ENCODE peak calls at places on chromosome X, in seven cellular contexts. One of them, this sample, is unnamed. For H3K4me1, the result is how much of the 10 kb centered on the place peaks cover.

GRCh38 chrX:132489256-132490085 is 633 bp upstream of the MBNL3 start:
- DNase-seq in testis: peak
- DNase-seq in tibial nerve: peak
- DNase-seq in vagina: no peak
- DNase-seq in colonic mucosa: peak
- DNase-seq in thoracic aorta: no peak
- DNase-seq in suprapubic skin: peak
- DNase-seq in this sample: peak

GRCh38 chrX:74372272-74372671 is 49.0 kb upstream of the SLC16A2 start:
- DNase-seq in colonic mucosa: no peak
- DNase-seq in suprapubic skin: no peak
- DNase-seq in thoracic aorta: no peak
- DNase-seq in vagina: no peak
- DNase-seq in testis: no peak
- DNase-seq in tibial nerve: no peak
- DNase-seq in this sample: no peak

GRCh38 chrX:920234-920799 is 289.7 kb downstream of the SHOX start:
- DNase-seq in colonic mucosa: no peak
- DNase-seq in thoracic aorta: no peak
- DNase-seq in suprapubic skin: no peak
- DNase-seq in vagina: no peak
- DNase-seq in testis: no peak
- DNase-seq in tibial nerve: peak
- DNase-seq in this sample: peak

GRCh38 chrX:47176101-47176740 is 17.4 kb upstream of the UBA1 start:
- DNase-seq in colonic mucosa: no peak
- DNase-seq in tibial nerve: no peak
- DNase-seq in vagina: no peak
- DNase-seq in testis: no peak
- DNase-seq in thoracic aorta: no peak
- DNase-seq in suprapubic skin: peak
- DNase-seq in this sample: no peak

GRCh38 chrX:36160056-36160455 is 240.5 kb downstream of the CFAP47 start:
- DNase-seq in thoracic aorta: no peak
- DNase-seq in vagina: no peak
- DNase-seq in colonic mucosa: no peak
- DNase-seq in testis: no peak
- DNase-seq in tibial nerve: no peak
- DNase-seq in suprapubic skin: no peak
- DNase-seq in this sample: no peak

GRCh38 chrX:153804100-153804595 is 9.7 kb downstream of the SSR4 start:
- DNase-seq in thoracic aorta: no peak
- DNase-seq in colonic mucosa: no peak
- DNase-seq in tibial nerve: no peak
- DNase-seq in suprapubic skin: no peak
- DNase-seq in testis: no peak
- DNase-seq in vagina: no peak
- DNase-seq in this sample: no peak

GRCh38 chrX:124719060-124719459 is 372.7 kb downstream of the SH2D1A start:
- DNase-seq in thoracic aorta: no peak
- DNase-seq in tibial nerve: no peak
- DNase-seq in suprapubic skin: no peak
- DNase-seq in colonic mucosa: no peak
- DNase-seq in vagina: no peak
- DNase-seq in testis: no peak
- DNase-seq in this sample: no peak

GRCh38 chrX:27660878-27661277 is 70.7 kb downstream of the DCAF8L2 start:
- DNase-seq in suprapubic skin: no peak
- DNase-seq in testis: no peak
- DNase-seq in vagina: no peak
- DNase-seq in colonic mucosa: no peak
- DNase-seq in thoracic aorta: no peak
- DNase-seq in tibial nerve: no peak
- DNase-seq in this sample: no peak

GRCh38 chrX:15761564-15762191 is 23.6 kb downstream of the CA5B start:
- DNase-seq in thoracic aorta: no peak
- DNase-seq in testis: peak
- DNase-seq in suprapubic skin: no peak
- DNase-seq in tibial nerve: peak
- DNase-seq in colonic mucosa: peak
- DNase-seq in vagina: no peak
- DNase-seq in this sample: no peak

DNA sequence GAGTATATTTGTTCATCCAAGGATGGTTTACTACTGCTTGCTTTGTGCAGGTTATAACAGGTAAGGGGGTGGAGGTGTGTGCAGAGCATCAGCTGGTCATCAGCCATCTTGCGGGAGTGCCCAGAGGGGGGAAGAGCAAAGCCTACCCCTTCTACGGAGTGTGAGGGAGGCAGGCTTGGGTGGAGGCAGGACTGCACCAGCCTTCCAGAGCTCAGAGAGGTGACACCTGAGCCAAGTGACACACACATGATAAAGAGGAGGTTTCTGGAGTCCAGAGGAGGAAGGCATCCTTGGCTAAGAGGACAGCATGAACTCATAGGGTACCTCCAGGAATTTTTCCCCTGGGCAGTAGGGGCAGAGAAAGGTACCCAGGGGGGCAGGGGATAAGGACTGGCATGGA is 126.6 kb downstream of the TBL1X start:
- DNase-seq in tibial nerve: no peak
- DNase-seq in vagina: peak
- DNase-seq in colonic mucosa: no peak
- DNase-seq in thoracic aorta: no peak
- DNase-seq in testis: no peak
- DNase-seq in suprapubic skin: no peak
- DNase-seq in this sample: no peak
- H3K4me1 ChIP-seq in tibial nerve: under half
- H3K4me1 ChIP-seq in vagina: under half
- H3K4me1 ChIP-seq in colonic mucosa: under half
- H3K4me1 ChIP-seq in thoracic aorta: under half
- H3K4me1 ChIP-seq in testis: under half
- H3K4me1 ChIP-seq in suprapubic skin: under half
- H3K4me1 ChIP-seq in this sample: under half

GRCh38 chrX:45619290-45619689 is 418.6 kb upstream of the DIPK2B start:
- DNase-seq in thoracic aorta: no peak
- DNase-seq in testis: no peak
- DNase-seq in suprapubic skin: no peak
- DNase-seq in vagina: no peak
- DNase-seq in tibial nerve: no peak
- DNase-seq in colonic mucosa: no peak
- DNase-seq in this sample: no peak

GRCh38 chrX:45623266-45623665 is 422.6 kb upstream of the DIPK2B start:
- DNase-seq in colonic mucosa: no peak
- DNase-seq in tibial nerve: no peak
- DNase-seq in testis: no peak
- DNase-seq in vagina: no peak
- DNase-seq in suprapubic skin: no peak
- DNase-seq in thoracic aorta: no peak
- DNase-seq in this sample: no peak

GRCh38 chrX:45621356-45622041 is 420.8 kb upstream of the DIPK2B start:
- DNase-seq in tibial nerve: no peak
- DNase-seq in vagina: no peak
- DNase-seq in colonic mucosa: no peak
- DNase-seq in thoracic aorta: no peak
- DNase-seq in suprapubic skin: no peak
- DNase-seq in testis: no peak
- DNase-seq in this sample: no peak

GRCh38 chrX:45622042-45622423 is 421.4 kb upstream of the DIPK2B start:
- DNase-seq in tibial nerve: no peak
- DNase-seq in testis: no peak
- DNase-seq in vagina: no peak
- DNase-seq in thoracic aorta: no peak
- DNase-seq in colonic mucosa: no peak
- DNase-seq in suprapubic skin: no peak
- DNase-seq in this sample: no peak

GRCh38 chrX:45622538-45622937 is 421.9 kb upstream of the DIPK2B start:
- DNase-seq in vagina: no peak
- DNase-seq in suprapubic skin: no peak
- DNase-seq in testis: no peak
- DNase-seq in thoracic aorta: no peak
- DNase-seq in colonic mucosa: no peak
- DNase-seq in tibial nerve: no peak
- DNase-seq in this sample: no peak
- H3K27ac ChIP-seq in vagina: peak
- H3K27ac ChIP-seq in suprapubic skin: peak
- H3K27ac ChIP-seq in testis: no peak
- H3K27ac ChIP-seq in thoracic aorta: peak
- H3K27ac ChIP-seq in colonic mucosa: no peak
- H3K27ac ChIP-seq in tibial nerve: no peak
- H3K27ac ChIP-seq in this sample: no peak

DNA sequence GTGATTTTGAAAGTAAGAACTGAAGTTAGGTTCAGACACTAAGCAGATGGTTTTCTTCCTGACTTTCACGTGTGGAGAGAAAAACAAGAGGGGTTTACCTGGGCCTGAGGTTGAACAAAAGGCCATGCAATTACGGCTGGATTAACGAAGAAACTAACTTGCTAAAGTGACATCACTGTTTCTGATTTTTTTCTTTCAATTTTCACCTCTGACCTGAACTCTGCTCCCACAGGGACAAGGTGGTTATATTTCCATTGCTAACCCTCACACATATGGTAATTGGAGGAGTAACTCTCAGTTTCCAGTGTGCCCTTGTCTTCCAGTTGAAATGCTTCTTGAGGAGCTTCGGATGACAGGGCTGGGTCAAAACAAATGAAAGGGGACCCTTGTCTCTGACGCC is 38.0 kb downstream of the MSN start:
- DNase-seq in colonic mucosa: no peak
- DNase-seq in suprapubic skin: no peak
- DNase-seq in tibial nerve: no peak
- DNase-seq in vagina: no peak
- DNase-seq in thoracic aorta: no peak
- DNase-seq in testis: no peak
- DNase-seq in this sample: no peak
- H3K4me1 ChIP-seq in colonic mucosa: under half
- H3K4me1 ChIP-seq in suprapubic skin: under half
- H3K4me1 ChIP-seq in tibial nerve: under half
- H3K4me1 ChIP-seq in vagina: under half
- H3K4me1 ChIP-seq in thoracic aorta: half or more
- H3K4me1 ChIP-seq in testis: under half
- H3K4me1 ChIP-seq in this sample: under half

GRCh38 chrX:10938371-10938982 is 172.7 kb upstream of the HCCS start:
- DNase-seq in tibial nerve: no peak
- DNase-seq in vagina: no peak
- DNase-seq in colonic mucosa: no peak
- DNase-seq in thoracic aorta: no peak
- DNase-seq in suprapubic skin: no peak
- DNase-seq in testis: no peak
- DNase-seq in this sample: no peak

DNA sequence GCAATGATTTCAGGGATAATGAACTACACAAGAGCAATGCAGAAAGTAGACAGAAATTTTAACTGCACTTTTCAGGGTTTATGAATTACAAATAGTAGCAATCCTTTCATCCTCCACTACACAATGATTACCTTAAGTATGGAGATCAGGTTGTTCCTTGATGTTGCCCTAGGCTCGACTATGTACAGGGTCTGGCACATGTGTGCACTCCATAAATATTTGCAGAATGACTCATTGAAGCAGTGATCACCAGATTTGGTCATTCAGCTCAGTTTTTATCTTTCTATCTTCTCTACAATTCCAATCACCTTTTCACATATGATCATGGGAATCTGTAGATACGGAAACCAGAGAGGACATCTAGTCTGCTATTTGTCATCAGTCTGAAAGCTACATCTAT is 171.7 kb upstream of the HCCS start:
- DNase-seq in testis: no peak
- DNase-seq in tibial nerve: no peak
- DNase-seq in colonic mucosa: no peak
- DNase-seq in suprapubic skin: no peak
- DNase-seq in vagina: no peak
- DNase-seq in thoracic aorta: no peak
- DNase-seq in this sample: no peak
- H3K27ac ChIP-seq in testis: no peak
- H3K27ac ChIP-seq in tibial nerve: no peak
- H3K27ac ChIP-seq in colonic mucosa: no peak
- H3K27ac ChIP-seq in suprapubic skin: no peak
- H3K27ac ChIP-seq in vagina: no peak
- H3K27ac ChIP-seq in thoracic aorta: no peak
- H3K27ac ChIP-seq in this sample: no peak

GRCh38 chrX:13007519-13008188 is 32.7 kb downstream of the TMSB4X start:
- DNase-seq in thoracic aorta: no peak
- DNase-seq in testis: no peak
- DNase-seq in suprapubic skin: no peak
- DNase-seq in colonic mucosa: no peak
- DNase-seq in tibial nerve: no peak
- DNase-seq in vagina: no peak
- DNase-seq in this sample: no peak
- H3K4me1 ChIP-seq in thoracic aorta: under half
- H3K4me1 ChIP-seq in testis: under half
- H3K4me1 ChIP-seq in suprapubic skin: under half
- H3K4me1 ChIP-seq in colonic mucosa: under half
- H3K4me1 ChIP-seq in tibial nerve: under half
- H3K4me1 ChIP-seq in vagina: under half
- H3K4me1 ChIP-seq in this sample: under half

GRCh38 chrX:66632473-66632872 is 6.4 kb downstream of the EDA2R start:
- DNase-seq in vagina: no peak
- DNase-seq in thoracic aorta: no peak
- DNase-seq in tibial nerve: no peak
- DNase-seq in colonic mucosa: no peak
- DNase-seq in testis: no peak
- DNase-seq in suprapubic skin: no peak
- DNase-seq in this sample: no peak
- H3K27ac ChIP-seq in vagina: no peak
- H3K27ac ChIP-seq in thoracic aorta: peak
- H3K27ac ChIP-seq in tibial nerve: no peak
- H3K27ac ChIP-seq in colonic mucosa: no peak
- H3K27ac ChIP-seq in testis: no peak
- H3K27ac ChIP-seq in suprapubic skin: peak
- H3K27ac ChIP-seq in this sample: no peak

DNA sequence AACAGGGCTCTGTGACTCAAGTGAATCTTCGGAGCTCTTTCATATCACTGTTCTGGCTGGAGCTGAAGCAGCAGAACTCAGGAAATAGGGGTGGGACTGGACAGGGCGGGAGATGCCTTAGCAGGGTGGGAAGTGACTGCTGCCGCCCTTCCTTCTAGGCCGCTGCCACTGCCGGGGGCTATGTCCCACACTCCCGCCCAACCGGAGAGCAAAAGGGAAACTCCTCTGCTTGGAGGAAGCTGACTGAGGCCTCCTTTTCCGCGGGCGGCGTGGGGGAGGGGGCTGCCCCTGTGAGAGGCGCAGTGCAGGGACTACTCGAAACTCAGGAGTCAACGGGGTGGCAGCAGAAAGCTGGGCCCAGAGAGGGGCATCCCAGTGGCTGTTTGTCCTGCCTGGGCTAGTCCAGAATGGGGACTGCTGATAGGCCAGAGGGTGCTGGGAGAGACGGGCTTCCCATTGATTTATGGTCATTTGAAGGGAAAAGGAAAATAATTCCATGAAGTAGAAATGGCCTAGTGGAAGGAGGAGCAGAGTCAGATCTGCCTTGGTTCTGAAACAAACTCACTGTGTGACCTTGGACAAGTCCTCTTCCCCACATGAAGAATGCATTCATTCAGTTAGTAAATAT is 36.9 kb downstream of the STARD8 start:
- DNase-seq in tibial nerve: no peak
- DNase-seq in testis: no peak
- DNase-seq in vagina: no peak
- DNase-seq in thoracic aorta: no peak
- DNase-seq in colonic mucosa: no peak
- DNase-seq in suprapubic skin: no peak
- DNase-seq in this sample: no peak
- H3K4me1 ChIP-seq in tibial nerve: under half
- H3K4me1 ChIP-seq in testis: under half
- H3K4me1 ChIP-seq in vagina: under half
- H3K4me1 ChIP-seq in thoracic aorta: under half
- H3K4me1 ChIP-seq in colonic mucosa: under half
- H3K4me1 ChIP-seq in suprapubic skin: under half
- H3K4me1 ChIP-seq in this sample: under half

This sample was measured in lung.